ENCODE peak calls at places on chromosomes 7 and 10, in four cellular contexts. One of them, this sample, is unnamed. For H3K36me3, the result is how much of the 10 kb centered on the place peaks cover.

GRCh38 chr7:101527844-101528667 is 101.0 kb downstream of the MYL10 start:
- DNase-seq in kidney epithelial cell: no peak
- DNase-seq in ovary: no peak
- DNase-seq in bronchial epithelial cell: peak
- DNase-seq in this sample: peak

GRCh38 chr7:378551-379455 is 88.8 kb downstream of the FOXL3 start:
- DNase-seq in ovary: peak
- DNase-seq in kidney epithelial cell: no peak
- DNase-seq in bronchial epithelial cell: no peak
- DNase-seq in this sample: no peak

GRCh38 chr7:127189885-127190284 is 62.9 kb downstream of the GRM8 start:
- DNase-seq in bronchial epithelial cell: no peak
- DNase-seq in kidney epithelial cell: no peak
- DNase-seq in ovary: no peak
- DNase-seq in this sample: no peak

GRCh38 chr7:33979807-33980355 is 74.5 kb downstream of the BMPER start:
- DNase-seq in ovary: no peak
- DNase-seq in kidney epithelial cell: no peak
- DNase-seq in bronchial epithelial cell: peak
- DNase-seq in this sample: peak

GRCh38 chr10:84008878-84009277 is 130.4 kb upstream of the GHITM start:
- DNase-seq in kidney epithelial cell: no peak
- DNase-seq in ovary: no peak
- DNase-seq in bronchial epithelial cell: no peak
- DNase-seq in this sample: no peak

GRCh38 chr10:18233775-18234174 is 93.6 kb downstream of the CACNB2 start:
- DNase-seq in bronchial epithelial cell: no peak
- DNase-seq in kidney epithelial cell: no peak
- DNase-seq in ovary: peak
- DNase-seq in this sample: no peak

GRCh38 chr10:119061352-119061751 is 19.3 kb downstream of the EIF3A start:
- DNase-seq in bronchial epithelial cell: no peak
- DNase-seq in ovary: no peak
- DNase-seq in kidney epithelial cell: no peak
- DNase-seq in this sample: no peak

GRCh38 chr7:28729276-28729675 is 228.9 kb downstream of the TRIL start:
- DNase-seq in bronchial epithelial cell: peak
- DNase-seq in ovary: no peak
- DNase-seq in kidney epithelial cell: no peak
- DNase-seq in this sample: no peak

GRCh38 chr7:30019387-30019786 is 7.1 kb downstream of the FKBP14 start:
- DNase-seq in kidney epithelial cell: no peak
- DNase-seq in bronchial epithelial cell: no peak
- DNase-seq in ovary: no peak
- DNase-seq in this sample: no peak

GRCh38 chr7:99469381-99470065 is 3.2 kb upstream of the ZNF789 start:
- DNase-seq in kidney epithelial cell: no peak
- DNase-seq in ovary: no peak
- DNase-seq in bronchial epithelial cell: no peak
- DNase-seq in this sample: no peak

GRCh38 chr7:105141068-105141467 is 127.1 kb downstream of the KMT2E start:
- DNase-seq in ovary: no peak
- DNase-seq in kidney epithelial cell: no peak
- DNase-seq in bronchial epithelial cell: peak
- DNase-seq in this sample: no peak

GRCh38 chr7:157572622-157573021 is 235.8 kb downstream of the DNAJB6 start:
- DNase-seq in bronchial epithelial cell: no peak
- DNase-seq in ovary: no peak
- DNase-seq in kidney epithelial cell: no peak
- DNase-seq in this sample: no peak
- H3K36me3 ChIP-seq in bronchial epithelial cell: under half
- H3K36me3 ChIP-seq in ovary: under half
- H3K36me3 ChIP-seq in kidney epithelial cell: under half
- H3K36me3 ChIP-seq in this sample: under half

DNA sequence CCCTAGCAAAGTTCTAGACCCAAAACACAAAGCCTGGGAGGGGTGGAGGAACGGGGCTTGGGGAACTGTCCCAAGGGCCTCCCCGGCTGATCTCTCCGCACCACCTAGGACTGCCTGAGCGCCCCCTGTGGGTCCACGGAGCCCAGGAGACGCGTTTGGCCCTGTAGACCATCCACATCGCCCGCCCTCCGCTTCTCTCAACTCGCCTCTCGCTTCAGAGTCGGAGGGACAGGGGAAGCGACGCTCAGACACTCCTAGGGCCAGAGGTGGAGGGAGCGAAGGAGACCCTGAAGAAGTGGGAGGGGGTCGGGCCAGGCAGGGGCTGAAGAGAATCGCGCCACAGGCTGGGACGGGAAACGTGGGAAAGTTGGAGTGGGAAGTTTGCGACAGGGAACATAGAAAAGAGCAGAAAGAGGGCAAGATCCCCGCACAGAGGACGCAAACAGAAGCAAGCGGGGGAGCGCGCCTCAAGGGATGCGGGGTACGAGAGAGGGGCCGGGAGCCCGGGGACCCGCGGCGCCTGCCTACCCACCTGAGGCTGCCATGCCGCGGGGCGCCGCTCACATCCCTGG is 378 bp downstream of the PIK3AP1 start:
- DNase-seq in ovary: peak
- DNase-seq in kidney epithelial cell: no peak
- DNase-seq in bronchial epithelial cell: no peak
- DNase-seq in this sample: no peak
- TF ChIP-seq CTCF in ovary: peak
- TF ChIP-seq CTCF in kidney epithelial cell: peak
- TF ChIP-seq CTCF in bronchial epithelial cell: peak
- TF ChIP-seq CTCF in this sample: peak

GRCh38 chr10:5732141-5732540 is 47.5 kb downstream of the TASOR2 start:
- DNase-seq in bronchial epithelial cell: no peak
- DNase-seq in kidney epithelial cell: no peak
- DNase-seq in ovary: no peak
- DNase-seq in this sample: no peak

GRCh38 chr10:5735119-5735518 is 50.5 kb downstream of the TASOR2 start:
- DNase-seq in kidney epithelial cell: no peak
- DNase-seq in ovary: no peak
- DNase-seq in bronchial epithelial cell: no peak
- DNase-seq in this sample: no peak

GRCh38 chr10:5738427-5738826 is 53.8 kb downstream of the TASOR2 start:
- DNase-seq in ovary: no peak
- DNase-seq in bronchial epithelial cell: peak
- DNase-seq in kidney epithelial cell: no peak
- DNase-seq in this sample: no peak

GRCh38 chr10:5737352-5737751 is 52.7 kb downstream of the TASOR2 start:
- DNase-seq in ovary: no peak
- DNase-seq in bronchial epithelial cell: no peak
- DNase-seq in kidney epithelial cell: no peak
- DNase-seq in this sample: no peak

GRCh38 chr10:5736591-5736990 is 52.0 kb downstream of the TASOR2 start:
- DNase-seq in ovary: no peak
- DNase-seq in kidney epithelial cell: no peak
- DNase-seq in bronchial epithelial cell: no peak
- DNase-seq in this sample: no peak
- H3K36me3 ChIP-seq in ovary: under half
- H3K36me3 ChIP-seq in kidney epithelial cell: under half
- H3K36me3 ChIP-seq in bronchial epithelial cell: under half
- H3K36me3 ChIP-seq in this sample: under half

DNA sequence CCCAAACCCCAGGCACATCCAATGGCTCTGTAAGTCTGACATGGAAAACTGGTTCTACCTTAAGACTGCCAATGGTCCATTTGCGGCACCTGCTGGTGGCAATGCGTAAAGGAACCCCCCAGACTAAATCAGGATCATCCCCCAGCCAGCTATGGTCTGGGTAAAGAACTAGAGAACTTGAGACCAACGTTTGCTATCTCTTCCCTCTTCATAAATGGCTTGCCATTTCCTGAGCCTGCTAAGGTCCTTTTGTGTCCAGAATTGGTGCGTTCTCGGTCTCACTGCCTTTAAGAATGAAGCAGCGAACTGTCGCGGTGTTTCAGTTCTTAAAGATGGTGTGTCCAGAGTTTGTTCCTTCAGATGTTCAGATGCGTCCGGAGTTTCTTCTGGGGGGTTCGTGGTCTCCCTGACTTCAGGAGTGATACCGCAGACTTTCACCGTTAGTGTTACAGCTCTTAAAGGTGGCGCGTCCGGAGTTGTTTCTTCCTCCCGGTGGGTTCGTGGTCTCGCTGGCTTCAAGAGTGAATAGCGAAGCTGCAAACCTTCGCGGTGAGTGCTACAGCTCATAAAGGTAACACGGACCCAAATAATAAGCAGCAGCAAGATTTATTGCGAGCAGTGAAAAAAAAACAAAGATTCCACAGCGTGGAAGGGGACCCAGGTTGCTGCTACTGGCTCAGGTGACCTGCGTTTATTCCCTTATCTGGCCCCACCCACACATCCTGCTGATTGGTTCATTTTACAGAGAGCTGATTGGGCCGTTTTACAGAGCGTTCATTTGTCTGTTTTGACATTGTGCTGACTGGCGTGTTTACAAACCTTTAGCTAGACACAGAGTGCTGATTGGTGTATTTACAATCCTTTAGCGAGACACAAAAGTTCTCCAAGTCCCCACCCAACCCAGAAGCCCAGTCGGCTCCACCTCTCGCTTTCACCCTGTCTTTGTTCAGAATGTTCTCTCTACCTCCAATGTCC is 95.4 kb downstream of the ELMO1 start:
- DNase-seq in kidney epithelial cell: no peak
- DNase-seq in bronchial epithelial cell: no peak
- DNase-seq in ovary: no peak
- DNase-seq in this sample: no peak
- TF ChIP-seq CTCF in kidney epithelial cell: no peak
- TF ChIP-seq CTCF in bronchial epithelial cell: no peak
- TF ChIP-seq CTCF in ovary: no peak
- TF ChIP-seq CTCF in this sample: no peak

GRCh38 chr10:42519079-42519478 is 119.3 kb downstream of the ZNF33B start:
- DNase-seq in ovary: no peak
- DNase-seq in bronchial epithelial cell: no peak
- DNase-seq in kidney epithelial cell: no peak
- DNase-seq in this sample: no peak

GRCh38 chr10:42513921-42514320 is 124.4 kb downstream of the ZNF33B start:
- DNase-seq in ovary: no peak
- DNase-seq in kidney epithelial cell: no peak
- DNase-seq in bronchial epithelial cell: no peak
- DNase-seq in this sample: no peak

GRCh38 chr10:42523098-42523497 is 115.3 kb downstream of the ZNF33B start:
- DNase-seq in bronchial epithelial cell: no peak
- DNase-seq in kidney epithelial cell: no peak
- DNase-seq in ovary: no peak
- DNase-seq in this sample: no peak

DNA sequence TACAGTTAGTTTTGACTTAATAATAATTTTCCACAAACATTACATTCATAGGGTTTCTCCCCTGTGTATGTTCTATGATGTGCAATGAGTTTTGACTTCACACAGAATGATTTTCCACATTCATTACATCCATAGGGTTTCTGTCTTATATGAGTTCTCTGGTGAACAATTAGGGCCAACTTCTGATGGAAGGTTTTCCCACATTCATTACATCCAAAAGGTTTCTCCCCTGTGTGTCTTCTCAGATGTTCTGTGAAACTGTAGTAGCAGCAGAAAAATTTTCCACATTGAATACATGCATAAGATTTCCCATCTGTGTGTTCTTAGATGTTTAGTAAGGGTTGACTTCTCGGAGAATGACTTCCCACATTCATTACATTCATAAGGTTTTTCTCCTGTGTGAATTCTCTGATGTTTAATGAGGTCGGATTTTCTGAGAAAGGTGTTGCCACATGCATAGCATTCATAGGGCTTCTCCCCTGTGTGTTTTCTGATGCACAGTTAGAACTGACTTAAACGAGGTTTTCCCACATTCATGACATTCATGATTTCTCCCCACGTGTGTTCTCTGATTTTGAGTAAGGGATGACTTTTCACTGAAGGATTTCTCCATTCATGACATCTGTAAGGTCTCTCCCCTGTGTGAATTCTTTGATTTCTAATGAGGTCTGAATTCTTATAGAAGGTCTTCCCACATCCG is 118.5 kb downstream of the ZNF33B start:
- DNase-seq in bronchial epithelial cell: no peak
- DNase-seq in kidney epithelial cell: no peak
- DNase-seq in ovary: no peak
- DNase-seq in this sample: no peak
- H3K36me3 ChIP-seq in bronchial epithelial cell: under half
- H3K36me3 ChIP-seq in kidney epithelial cell: under half
- H3K36me3 ChIP-seq in ovary: under half
- H3K36me3 ChIP-seq in this sample: under half

DNA sequence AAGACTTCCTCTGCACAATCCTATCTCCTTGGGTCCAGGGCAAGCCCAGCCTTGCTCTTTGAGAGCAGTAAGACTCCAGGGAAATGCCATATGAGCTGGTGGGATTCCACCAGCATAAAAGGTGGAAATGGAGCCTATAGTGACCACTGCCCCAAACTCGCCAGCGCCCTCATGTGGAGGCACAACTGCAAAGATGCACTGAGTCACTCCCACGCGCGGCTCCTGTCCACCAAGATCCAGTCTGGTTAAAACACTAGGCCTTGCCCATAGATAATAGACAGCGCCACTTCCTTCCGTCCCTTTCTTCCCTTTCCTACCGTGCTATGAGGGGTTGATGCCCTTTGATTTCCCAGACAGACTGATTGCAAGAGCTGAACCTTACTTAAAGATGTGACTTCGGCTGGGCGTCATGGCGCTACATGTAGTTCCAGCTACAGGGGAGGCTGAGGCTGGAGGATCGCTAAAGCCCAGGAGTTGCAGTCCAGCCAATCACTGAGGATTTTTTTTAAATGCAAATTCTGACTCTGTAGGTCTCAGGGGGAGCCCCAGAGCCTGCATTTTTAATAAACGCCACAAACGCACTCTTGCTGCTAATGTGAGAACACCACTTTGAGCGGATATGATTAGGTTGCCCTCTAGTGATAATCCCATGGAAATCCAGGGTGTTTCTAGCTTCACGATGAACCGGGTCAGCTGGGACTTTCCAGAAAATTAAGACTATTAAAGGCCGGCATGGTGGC is 136.5 kb downstream of the EPC1 start:
- DNase-seq in bronchial epithelial cell: peak
- DNase-seq in ovary: no peak
- DNase-seq in kidney epithelial cell: no peak
- DNase-seq in this sample: no peak
- TF ChIP-seq CTCF in bronchial epithelial cell: peak
- TF ChIP-seq CTCF in ovary: no peak
- TF ChIP-seq CTCF in kidney epithelial cell: peak
- TF ChIP-seq CTCF in this sample: peak

DNA sequence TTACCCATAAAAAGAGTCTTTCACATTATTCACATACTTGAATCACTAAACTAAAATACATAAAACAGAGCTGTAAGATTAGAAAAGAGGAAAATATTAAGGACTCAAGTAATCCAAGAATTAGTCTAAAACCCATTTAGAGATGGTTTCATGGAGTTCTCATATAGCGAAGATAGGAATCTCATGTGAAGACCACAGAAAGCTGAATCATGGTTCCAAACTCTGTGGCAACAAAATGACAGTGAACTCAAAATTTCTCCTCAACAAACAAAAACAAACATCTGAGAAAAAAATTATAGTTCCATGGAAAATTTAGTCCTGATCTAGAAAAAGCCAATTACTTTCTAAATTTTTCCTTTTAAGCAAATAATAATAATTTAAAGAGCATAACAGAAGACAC is 34.6 kb downstream of the BAZ1B start:
- DNase-seq in ovary: no peak
- DNase-seq in bronchial epithelial cell: no peak
- DNase-seq in kidney epithelial cell: no peak
- DNase-seq in this sample: peak
- H3K36me3 ChIP-seq in ovary: under half
- H3K36me3 ChIP-seq in bronchial epithelial cell: under half
- H3K36me3 ChIP-seq in kidney epithelial cell: under half
- H3K36me3 ChIP-seq in this sample: under half

This sample was measured in BJ.